ENCODE peak calls at places on chromosomes 12 and 14, in seven cellular contexts. C, Z, X, O, V, T and S are unnamed samples.

GRCh38 chr12:96743606-96744005 is 163.5 kb upstream of the NEDD1 start:
- DNase-seq in V (no peak), C (no peak), X (no peak), T (no peak), O (no peak), Z (no peak), S (no peak)

GRCh38 chr12:120060196-120060595 is 56.4 kb downstream of the RAB35 start:
- DNase-seq in X (no peak), T (no peak), Z (no peak), O (no peak), V (no peak), C (no peak), S (no peak)

GRCh38 chr12:68279227-68280054 is 26.0 kb upstream of the IL22 start:
- DNase-seq in V (no peak), C (no peak), O (no peak), Z (no peak), X (no peak), T (no peak), S (no peak)

GRCh38 chr12:52805739-52806138 is 8.2 kb downstream of the KRT4 start:
- DNase-seq in O (no peak), X (no peak), Z (no peak), V (no peak), C (no peak), T (no peak), S (no peak)

GRCh38 chr14:23339506-23340268 is 13.0 kb downstream of the SLC22A17 start:
- DNase-seq in O (no peak), C (no peak), X (no peak), V (no peak), Z (no peak), T (no peak), S (no peak)

GRCh38 chr12:65826513-65827171 is 2.4 kb downstream of the HMGA2 start:
- DNase-seq in V (no peak), T (peak; percentile 25), O (no peak), C (no peak), Z (no peak), X (no peak), S (no peak)

GRCh38 chr12:12323606-12324005 is 26.4 kb downstream of the MANSC1 start:
- DNase-seq in Z (no peak), C (no peak), T (no peak), V (no peak), X (no peak), O (no peak), S (no peak)

GRCh38 chr14:23321572-23322547 is 603 bp downstream of the PABPN1 start:
- DNase-seq in C (peak; percentile 84), T (peak; percentile 41), Z (no peak), X (peak; percentile 18), V (no peak), O (peak; percentile 44), S (peak; percentile 44)

GRCh38 chr12:95549392-95550084 is 1.7 kb downstream of the USP44 start:
- DNase-seq in X (no peak), O (no peak), V (no peak), T (no peak), C (no peak), Z (no peak), S (no peak)

GRCh38 chr12:7081037-7081436 is 11.2 kb downstream of the C1R start:
- DNase-seq in C (no peak), Z (no peak), V (no peak), T (no peak), X (no peak), O (no peak), S (no peak)

GRCh38 chr14:78904094-78904493 is 733.9 kb downstream of the NRXN3 start:
- DNase-seq in V (no peak), C (no peak), X (no peak), Z (no peak), T (no peak), O (no peak), S (no peak)

GRCh38 chr12:123251403-123252076 is 18.3 kb downstream of the MTRFR start:
- DNase-seq in O (no peak), X (no peak), C (no peak), V (no peak), Z (no peak), T (no peak), S (no peak)

GRCh38 chr14:73755434-73756014 is 41.3 kb upstream of the PNMA1 start:
- DNase-seq in O (no peak), Z (no peak), C (peak; percentile 78), X (no peak), T (no peak), V (no peak), S (no peak)

GRCh38 chr12:76623929-76624328 is 64.4 kb upstream of the OSBPL8 start:
- DNase-seq in T (no peak), C (no peak), Z (no peak), O (no peak), X (no peak), V (no peak), S (no peak)

GRCh38 chr12:65606008-65606766 is 218.1 kb upstream of the HMGA2 start:
- DNase-seq in Z (no peak), T (no peak), C (no peak), X (no peak), O (no peak), V (no peak), S (no peak)

GRCh38 chr12:109818900-109819500 is 14.2 kb downstream of the TRPV4 start:
- DNase-seq in C (no peak), X (no peak), O (no peak), T (no peak), V (no peak), Z (no peak), S (no peak)

GRCh38 chr12:19681007-19681406 is 241.7 kb downstream of the AEBP2 start:
- DNase-seq in O (no peak), Z (no peak), C (no peak), X (no peak), T (no peak), V (no peak), S (no peak)

GRCh38 chr12:126860210-126860609 is 1406.8 kb upstream of the TMEM132C start:
- DNase-seq in V (no peak), X (no peak), C (no peak), T (no peak), Z (no peak), O (no peak), S (no peak)

GRCh38 chr14:76918176-76918750 is 92.1 kb downstream of the LRRC74A start:
- DNase-seq in V (peak; percentile 74), X (no peak), O (peak; percentile 91), C (peak; percentile 76), Z (no peak), T (no peak), S (no peak)

DNA sequence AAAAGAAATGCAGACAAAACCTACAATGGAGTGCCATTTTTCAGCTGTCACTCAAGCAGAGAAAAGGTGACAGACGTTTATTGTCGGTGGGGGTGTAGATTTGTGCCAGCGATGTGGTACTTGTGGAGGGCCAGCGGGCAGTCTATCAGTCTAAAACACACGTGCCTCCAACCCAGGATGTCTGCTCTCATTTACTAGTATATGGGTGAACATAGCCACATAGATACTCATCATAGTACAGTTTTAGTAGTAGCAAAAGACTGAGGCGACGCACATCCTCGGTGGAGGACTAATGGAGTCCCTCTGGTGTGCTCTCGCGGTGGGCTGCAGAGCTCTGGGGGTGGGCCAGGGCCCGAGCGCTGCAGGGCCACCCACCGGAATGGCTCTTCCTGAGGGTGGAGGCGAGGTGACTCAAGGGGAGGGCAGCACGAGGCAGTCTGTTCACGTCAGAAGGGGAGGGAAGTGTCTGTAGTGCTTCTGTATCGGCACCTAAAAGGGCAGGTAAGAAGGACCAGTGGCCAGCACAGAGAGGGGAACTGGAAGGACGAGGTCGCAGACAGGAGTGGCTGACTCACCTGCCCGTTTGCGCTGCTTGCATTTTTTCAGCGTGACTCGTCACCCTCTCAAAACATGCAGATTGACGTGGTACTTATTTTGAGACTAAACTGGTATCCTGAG is 26.1 kb downstream of the SFSWAP start:
- DNase-seq in O (no peak), V (peak; percentile 86), X (no peak), Z (no peak), T (peak; percentile 81), C (peak; percentile 81), S (no peak)
- H3K27ac ChIP-seq in O (peak overlapping the region; percentile 71), V (peak overlapping the region; percentile 67), X (no peak overlapping the region), Z (no peak overlapping the region), T (peak overlapping the region; percentile 19), C (no peak overlapping the region), S (no peak overlapping the region)

GRCh38 chr14:53710615-53711014 is 246.0 kb downstream of the BMP4 start:
- DNase-seq in O (no peak), T (no peak), C (no peak), Z (no peak), X (no peak), V (no peak), S (no peak)

GRCh38 chr14:53716521-53716920 is 240.1 kb downstream of the BMP4 start:
- DNase-seq in Z (no peak), T (no peak), X (no peak), C (no peak), O (no peak), V (no peak), S (no peak)

GRCh38 chr14:53715390-53715730 is 241.3 kb downstream of the BMP4 start:
- DNase-seq in Z (no peak), T (peak; percentile 10), C (no peak), X (no peak), V (no peak), O (no peak), S (no peak)

GRCh38 chr14:53711205-53711604 is 245.4 kb downstream of the BMP4 start:
- DNase-seq in C (no peak), X (no peak), Z (no peak), T (no peak), V (no peak), O (no peak), S (no peak)

GRCh38 chr14:53714495-53715389 is 241.9 kb downstream of the BMP4 start:
- DNase-seq in T (no peak), Z (no peak), C (no peak), X (no peak), V (no peak), O (no peak), S (no peak)
- H3K4me3 ChIP-seq in T (no peak overlapping the region), Z (no peak overlapping the region), C (peak overlapping the region; percentile 26), X (no peak overlapping the region), V (no peak overlapping the region), O (no peak overlapping the region), S (no peak overlapping the region)

GRCh38 chr14:94890755-94891154 is 120.8 kb upstream of the GSC start:
- DNase-seq in T (no peak), O (no peak), Z (no peak), X (no peak), C (no peak), V (no peak), S (no peak)
- H3K4me1 ChIP-seq in T (no peaks in the 10 kb centered on the region), O (no peaks in the 10 kb centered on the region), Z (no peaks in the 10 kb centered on the region), X (peaks cover 16% of the 10 kb centered on the region), C (no peaks in the 10 kb centered on the region), V (no peaks in the 10 kb centered on the region), S (no peaks in the 10 kb centered on the region)

DNA sequence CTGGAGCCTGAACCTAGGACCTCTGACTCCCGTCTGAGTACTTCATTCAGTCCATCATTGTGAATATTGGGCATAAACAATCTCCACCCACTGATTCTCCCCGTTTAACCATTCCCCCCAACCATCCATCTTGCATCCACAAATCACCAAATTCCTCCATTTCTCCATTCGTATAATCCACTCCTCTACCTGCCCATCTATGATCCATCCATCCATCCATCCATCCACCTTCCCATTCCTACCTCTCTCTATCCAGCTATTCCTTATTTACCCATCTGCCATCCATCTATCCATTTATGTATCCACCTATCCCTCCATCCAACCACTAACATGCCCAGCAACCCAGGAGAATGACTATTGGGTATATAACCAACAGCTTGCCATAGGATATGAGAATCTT is 87.5 kb downstream of the CALM1 start:
- DNase-seq in V (no peak), O (no peak), X (no peak), Z (no peak), T (no peak), C (no peak), S (no peak)
- H3K27ac ChIP-seq in V (no peak overlapping the region), O (no peak overlapping the region), X (no peak overlapping the region), Z (no peak overlapping the region), T (no peak overlapping the region), C (no peak overlapping the region), S (no peak overlapping the region)